ENCODE peak calls at places on chromosomes 1 and 21, in seven cellular contexts. One of them, this sample, is unnamed.
A peak's percentile ranks its signal among the peaks of the same experiment; 100 is the strongest.

GRCh38 chr1:163055531-163055930 is 13.6 kb upstream of the RGS4 start:
- DNase-seq in pancreas: no peak
- DNase-seq in GM10248: no peak
- DNase-seq in glutamatergic neuron: peak; percentile 70
- DNase-seq in left ventricle myocardium inferior: no peak
- DNase-seq in MM.1S: no peak
- DNase-seq in choroid plexus epithelial cell: no peak
- DNase-seq in this sample: no peak

GRCh38 chr1:230827081-230827681 is 41.1 kb downstream of the C1orf198 start:
- DNase-seq in glutamatergic neuron: no peak
- DNase-seq in GM10248: no peak
- DNase-seq in MM.1S: no peak
- DNase-seq in choroid plexus epithelial cell: peak; percentile 39
- DNase-seq in left ventricle myocardium inferior: no peak
- DNase-seq in pancreas: no peak
- DNase-seq in this sample: peak; percentile 6

GRCh38 chr21:45891388-45892155 is 90.0 kb upstream of the COL6A1 start:
- DNase-seq in GM10248: no peak
- DNase-seq in left ventricle myocardium inferior: no peak
- DNase-seq in pancreas: no peak
- DNase-seq in MM.1S: no peak
- DNase-seq in choroid plexus epithelial cell: no peak
- DNase-seq in glutamatergic neuron: no peak
- DNase-seq in this sample: no peak

GRCh38 chr1:81111818-81112217 is 688.9 kb upstream of the ADGRL2 start:
- DNase-seq in GM10248: no peak
- DNase-seq in left ventricle myocardium inferior: no peak
- DNase-seq in MM.1S: no peak
- DNase-seq in pancreas: no peak
- DNase-seq in glutamatergic neuron: no peak
- DNase-seq in choroid plexus epithelial cell: peak; percentile 76
- DNase-seq in this sample: no peak

GRCh38 chr1:221416723-221417122 is 325.2 kb downstream of the DUSP10 start:
- DNase-seq in pancreas: no peak
- DNase-seq in MM.1S: no peak
- DNase-seq in GM10248: no peak
- DNase-seq in left ventricle myocardium inferior: no peak
- DNase-seq in glutamatergic neuron: no peak
- DNase-seq in choroid plexus epithelial cell: no peak
- DNase-seq in this sample: no peak

GRCh38 chr21:34736116-34736870 is 67.5 kb downstream of the CLIC6 start:
- DNase-seq in left ventricle myocardium inferior: no peak
- DNase-seq in MM.1S: no peak
- DNase-seq in glutamatergic neuron: no peak
- DNase-seq in pancreas: no peak
- DNase-seq in GM10248: no peak
- DNase-seq in choroid plexus epithelial cell: no peak
- DNase-seq in this sample: no peak

GRCh38 chr1:156359973-156360372 is 9.0 kb upstream of the RHBG start:
- DNase-seq in left ventricle myocardium inferior: no peak
- DNase-seq in MM.1S: no peak
- DNase-seq in choroid plexus epithelial cell: peak; percentile 64
- DNase-seq in GM10248: no peak
- DNase-seq in pancreas: no peak
- DNase-seq in glutamatergic neuron: no peak
- DNase-seq in this sample: no peak

GRCh38 chr1:77817368-77818209 is 38.1 kb downstream of the MIGA1 start:
- DNase-seq in glutamatergic neuron: no peak
- DNase-seq in MM.1S: no peak
- DNase-seq in choroid plexus epithelial cell: no peak
- DNase-seq in GM10248: no peak
- DNase-seq in pancreas: no peak
- DNase-seq in left ventricle myocardium inferior: no peak
- DNase-seq in this sample: no peak

GRCh38 chr1:6456800-6457466 is 9.0 kb downstream of the TNFRSF25 start:
- DNase-seq in MM.1S: no peak
- DNase-seq in pancreas: no peak
- DNase-seq in glutamatergic neuron: no peak
- DNase-seq in GM10248: no peak
- DNase-seq in choroid plexus epithelial cell: no peak
- DNase-seq in left ventricle myocardium inferior: no peak
- DNase-seq in this sample: no peak
- TF ChIP-seq CTCF in MM.1S: no peak
- TF ChIP-seq CTCF in pancreas: no peak
- TF ChIP-seq CTCF in glutamatergic neuron: no peak
- TF ChIP-seq CTCF in GM10248: no peak
- TF ChIP-seq CTCF in choroid plexus epithelial cell: no peak
- TF ChIP-seq CTCF in left ventricle myocardium inferior: no peak
- TF ChIP-seq CTCF in this sample: no peak

GRCh38 chr1:6027591-6027990 is 18.1 kb upstream of the KCNAB2 start:
- DNase-seq in left ventricle myocardium inferior: no peak
- DNase-seq in pancreas: no peak
- DNase-seq in GM10248: no peak
- DNase-seq in glutamatergic neuron: no peak
- DNase-seq in choroid plexus epithelial cell: no peak
- DNase-seq in MM.1S: no peak
- DNase-seq in this sample: no peak

GRCh38 chr1:6028042-6028895 is 17.4 kb upstream of the KCNAB2 start:
- DNase-seq in choroid plexus epithelial cell: peak; percentile 19
- DNase-seq in MM.1S: no peak
- DNase-seq in glutamatergic neuron: no peak
- DNase-seq in GM10248: peak; percentile 57
- DNase-seq in pancreas: peak; percentile 10
- DNase-seq in left ventricle myocardium inferior: no peak
- DNase-seq in this sample: peak; percentile 64

GRCh38 chr1:6030547-6031261 is 15.0 kb upstream of the KCNAB2 start:
- DNase-seq in left ventricle myocardium inferior: no peak
- DNase-seq in choroid plexus epithelial cell: no peak
- DNase-seq in pancreas: no peak
- DNase-seq in glutamatergic neuron: no peak
- DNase-seq in GM10248: no peak
- DNase-seq in MM.1S: no peak
- DNase-seq in this sample: no peak

GRCh38 chr1:6030144-6030543 is 15.5 kb upstream of the KCNAB2 start:
- DNase-seq in left ventricle myocardium inferior: no peak
- DNase-seq in glutamatergic neuron: no peak
- DNase-seq in MM.1S: no peak
- DNase-seq in choroid plexus epithelial cell: no peak
- DNase-seq in GM10248: no peak
- DNase-seq in pancreas: no peak
- DNase-seq in this sample: no peak

GRCh38 chr1:6029351-6029750 is 16.3 kb upstream of the KCNAB2 start:
- DNase-seq in choroid plexus epithelial cell: no peak
- DNase-seq in glutamatergic neuron: no peak
- DNase-seq in pancreas: no peak
- DNase-seq in GM10248: no peak
- DNase-seq in MM.1S: no peak
- DNase-seq in left ventricle myocardium inferior: no peak
- DNase-seq in this sample: no peak
- TF ChIP-seq CTCF in choroid plexus epithelial cell: no peak
- TF ChIP-seq CTCF in glutamatergic neuron: no peak
- TF ChIP-seq CTCF in pancreas: no peak
- TF ChIP-seq CTCF in GM10248: no peak
- TF ChIP-seq CTCF in MM.1S: no peak
- TF ChIP-seq CTCF in left ventricle myocardium inferior: no peak
- TF ChIP-seq CTCF in this sample: no peak

GRCh38 chr1:35931424-35932157 is 686 bp downstream of the AGO3 start:
- DNase-seq in choroid plexus epithelial cell: peak; percentile 13
- DNase-seq in glutamatergic neuron: peak; percentile 57
- DNase-seq in pancreas: peak; percentile 58
- DNase-seq in left ventricle myocardium inferior: no peak
- DNase-seq in GM10248: no peak
- DNase-seq in MM.1S: peak; percentile 28
- DNase-seq in this sample: no peak

GRCh38 chr1:35929730-35930592 is 944 bp upstream of the AGO3 start:
- DNase-seq in pancreas: peak; percentile 37
- DNase-seq in choroid plexus epithelial cell: peak; percentile 63
- DNase-seq in MM.1S: peak; percentile 35
- DNase-seq in left ventricle myocardium inferior: peak; percentile 53
- DNase-seq in glutamatergic neuron: peak; percentile 40
- DNase-seq in GM10248: peak; percentile 25
- DNase-seq in this sample: peak; percentile 30

GRCh38 chr1:35932158-35932636 is 1.3 kb downstream of the AGO3 start:
- DNase-seq in GM10248: no peak
- DNase-seq in pancreas: no peak
- DNase-seq in MM.1S: no peak
- DNase-seq in choroid plexus epithelial cell: no peak
- DNase-seq in left ventricle myocardium inferior: no peak
- DNase-seq in glutamatergic neuron: no peak
- DNase-seq in this sample: no peak

GRCh38 chr1:35932941-35933340 is 2.0 kb downstream of the AGO3 start:
- DNase-seq in pancreas: no peak
- DNase-seq in glutamatergic neuron: no peak
- DNase-seq in MM.1S: no peak
- DNase-seq in choroid plexus epithelial cell: no peak
- DNase-seq in GM10248: no peak
- DNase-seq in left ventricle myocardium inferior: no peak
- DNase-seq in this sample: no peak

DNA sequence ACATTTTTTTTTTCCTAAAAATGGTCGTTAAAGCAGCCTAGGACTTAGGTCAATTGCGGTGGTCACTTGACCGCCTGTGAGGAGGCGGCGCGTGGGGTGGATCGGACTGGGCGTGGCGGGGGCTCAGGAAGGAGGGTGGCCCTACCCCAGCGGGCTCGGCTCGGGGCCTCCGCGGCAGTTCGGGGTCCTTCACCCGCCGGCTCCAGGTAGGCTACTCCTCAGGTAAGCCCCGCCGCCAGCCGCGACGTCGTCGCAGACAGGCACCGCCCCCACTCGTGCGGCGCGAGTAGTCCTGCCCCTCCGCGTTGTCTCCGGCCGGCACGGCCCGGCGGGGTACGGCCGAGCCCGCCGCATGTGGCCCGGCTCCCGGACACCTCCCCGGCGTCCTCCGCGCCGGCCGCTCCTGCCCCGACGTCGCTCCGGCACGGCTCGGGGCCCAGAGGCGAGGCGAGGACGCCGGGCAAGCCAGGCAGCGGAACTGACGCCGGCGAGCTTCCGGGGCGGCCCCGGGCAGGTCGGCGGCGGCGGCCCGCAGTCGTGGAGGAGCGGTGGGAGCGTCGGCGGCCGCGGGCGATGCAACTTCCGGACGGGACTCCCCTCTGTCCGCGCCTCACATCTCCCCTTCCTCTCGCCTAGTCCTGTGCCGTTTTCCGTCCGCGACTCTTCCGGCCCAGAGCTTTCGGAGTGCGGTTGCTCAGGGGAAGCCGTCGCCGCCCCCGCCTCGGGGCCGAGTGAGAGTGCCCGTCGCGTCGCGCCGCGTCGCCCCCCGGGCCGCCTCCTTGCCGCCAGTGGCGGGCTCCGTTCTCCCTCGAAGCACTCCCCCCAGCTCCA is at the start of gene AGO3:
- DNase-seq in glutamatergic neuron: peak; percentile 86
- DNase-seq in MM.1S: peak; percentile 83
- DNase-seq in left ventricle myocardium inferior: peak; percentile 82
- DNase-seq in GM10248: peak; percentile 94
- DNase-seq in choroid plexus epithelial cell: peak; percentile 81
- DNase-seq in pancreas: peak; percentile 82
- DNase-seq in this sample: peak; percentile 95
- TF ChIP-seq CTCF in glutamatergic neuron: no peak
- TF ChIP-seq CTCF in MM.1S: no peak
- TF ChIP-seq CTCF in left ventricle myocardium inferior: no peak
- TF ChIP-seq CTCF in GM10248: no peak
- TF ChIP-seq CTCF in choroid plexus epithelial cell: no peak
- TF ChIP-seq CTCF in pancreas: no peak
- TF ChIP-seq CTCF in this sample: no peak

GRCh38 chr1:224182866-224183590 is at the start of gene DEGS1:
- DNase-seq in glutamatergic neuron: peak; percentile 89
- DNase-seq in pancreas: peak; percentile 85
- DNase-seq in GM10248: peak; percentile 92
- DNase-seq in MM.1S: peak; percentile 90
- DNase-seq in left ventricle myocardium inferior: peak; percentile 83
- DNase-seq in choroid plexus epithelial cell: peak; percentile 71
- DNase-seq in this sample: peak; percentile 94
- TF ChIP-seq CTCF in glutamatergic neuron: no peak
- TF ChIP-seq CTCF in pancreas: no peak
- TF ChIP-seq CTCF in GM10248: no peak
- TF ChIP-seq CTCF in MM.1S: peak; percentile 3
- TF ChIP-seq CTCF in left ventricle myocardium inferior: no peak
- TF ChIP-seq CTCF in choroid plexus epithelial cell: no peak
- TF ChIP-seq CTCF in this sample: no peak